ENCODE peak calls at places on chromosomes 4 and X, in ten cellular contexts. K is A549, H is NB4, G is brain microvascular endothelial cell, L is astrocyte of the spinal cord, B is type B pancreatic cell, S is choroid plexus epithelial cell, N is hepatocyte, U is astrocyte, Q is pancreas. E is an unnamed sample.

GRCh38 chr4:88320780-88321373 is 36.5 kb upstream of the PPM1K start:
- DNase-seq in K (no peak), H (peak), G (peak), L (peak), B (no peak), S (peak), N (no peak), U (peak), Q (peak), E (no peak)

GRCh38 chr4:165945991-165946390 is 73.0 kb downstream of the TLL1 start:
- DNase-seq in K (no peak), H (no peak), G (no peak), L (no peak), B (no peak), S (no peak), N (no peak), U (no peak), Q (no peak), E (no peak)

GRCh38 chr4:153595894-153596601 is 88.0 kb upstream of the TLR2 start:
- DNase-seq in K (no peak), H (no peak), G (no peak), L (no peak), B (no peak), S (no peak), N (peak), U (no peak), Q (no peak), E (no peak)

GRCh38 chr4:72744103-72744725 is 175.2 kb upstream of the ADAMTS3 start:
- DNase-seq in K (no peak), H (no peak), G (no peak), L (peak), B (no peak), S (no peak), N (no peak), U (peak), Q (no peak), E (no peak)

GRCh38 chr4:114921790-114922581 is 191.4 kb downstream of the NDST4 start:
- DNase-seq in K (no peak), H (no peak), G (peak), L (peak), B (no peak), S (peak), N (no peak), U (no peak), Q (no peak), E (no peak)

GRCh38 chr4:38138363-38138762 is 178.2 kb downstream of the PTTG2 start:
- DNase-seq in K (no peak), H (no peak), G (no peak), L (no peak), B (no peak), S (no peak), N (no peak), U (no peak), Q (no peak), E (no peak)

GRCh38 chrX:109902665-109903064 is 100.2 kb upstream of the TMEM164 start:
- DNase-seq in K (peak), H (no peak), G (peak), L (peak), B (no peak), S (peak), N (no peak), U (peak), Q (no peak), E (no peak)

GRCh38 chr4:38322709-38323108 is 341.3 kb upstream of the KLF3 start:
- DNase-seq in K (no peak), H (peak), G (peak), L (peak), B (no peak), S (peak), N (no peak), U (peak), Q (no peak), E (no peak)

GRCh38 chrX:97563531-97564133 is 679.9 kb downstream of the RPA4 start:
- DNase-seq in K (no peak), H (peak), G (peak), L (peak), B (no peak), S (peak), N (peak), U (peak), Q (no peak), E (no peak)

GRCh38 chrX:8864151-8864550 is 63.0 kb upstream of the FAM9A start:
- DNase-seq in K (no peak), H (no peak), G (no peak), L (no peak), B (no peak), S (no peak), N (no peak), U (no peak), Q (no peak), E (no peak)

GRCh38 chr4:113880240-113881028 is 99.0 kb downstream of the ARSJ start:
- DNase-seq in K (no peak), H (no peak), G (no peak), L (no peak), B (no peak), S (no peak), N (no peak), U (no peak), Q (no peak), E (no peak)

GRCh38 chr4:165505991-165506779 is 127.4 kb downstream of the CPE start:
- DNase-seq in K (no peak), H (no peak), G (no peak), L (no peak), B (no peak), S (peak), N (peak), U (peak), Q (no peak), E (no peak)

GRCh38 chrX:38080808-38081207 is 74.5 kb downstream of the SYTL5 start:
- DNase-seq in K (no peak), H (no peak), G (no peak), L (no peak), B (no peak), S (no peak), N (no peak), U (no peak), Q (no peak), E (no peak)

GRCh38 chr4:119962631-119963030 is 104.0 kb downstream of the MAD2L1 start:
- DNase-seq in K (no peak), H (no peak), G (no peak), L (no peak), B (no peak), S (no peak), N (no peak), U (no peak), Q (no peak), E (no peak)

GRCh38 chr4:172489896-172490295 is 676.7 kb downstream of the GALNTL6 start:
- DNase-seq in K (no peak), H (no peak), G (no peak), L (no peak), B (no peak), S (no peak), N (no peak), U (no peak), Q (no peak), E (no peak)

GRCh38 chr4:74670583-74670982 is 123.7 kb downstream of the BTC start:
- DNase-seq in K (no peak), H (no peak), G (no peak), L (no peak), B (no peak), S (peak), N (no peak), U (no peak), Q (no peak), E (no peak)

GRCh38 chr4:184853385-184853784 is 27.6 kb upstream of the ACSL1 start:
- DNase-seq in K (no peak), H (no peak), G (no peak), L (no peak), B (no peak), S (no peak), N (no peak), U (no peak), Q (no peak), E (no peak)

GRCh38 chr4:182653596-182653995 is 263.6 kb downstream of the DCTD start:
- DNase-seq in K (no peak), H (no peak), G (peak), L (peak), B (no peak), S (peak), N (no peak), U (peak), Q (no peak), E (no peak)

GRCh38 chr4:25982962-25983361 is 68.9 kb downstream of the SMIM20 start:
- DNase-seq in K (no peak), H (no peak), G (peak), L (no peak), B (no peak), S (peak), N (no peak), U (peak), Q (no peak), E (no peak)

GRCh38 chrX:150508461-150509367 is 59.7 kb upstream of the MTM1 start:
- DNase-seq in K (no peak), H (no peak), G (no peak), L (peak), B (no peak), S (peak), N (no peak), U (no peak), Q (peak), E (no peak)

GRCh38 chr4:129358571-129358970 is 262.6 kb downstream of the C4orf33 start:
- DNase-seq in K (no peak), H (peak), G (peak), L (peak), B (no peak), S (peak), N (no peak), U (peak), Q (no peak), E (no peak)

GRCh38 chrX:46279925-46280313 is 265.3 kb downstream of the ZNF674 start:
- DNase-seq in K (no peak), H (peak), G (no peak), L (no peak), B (no peak), S (peak), N (no peak), U (peak), Q (no peak), E (no peak)

GRCh38 chr4:89298788-89299152 is 8.8 kb downstream of the GPRIN3 start:
- DNase-seq in K (no peak), H (peak), G (peak), L (peak), B (no peak), S (peak), N (no peak), U (peak), Q (no peak), E (no peak)

DNA sequence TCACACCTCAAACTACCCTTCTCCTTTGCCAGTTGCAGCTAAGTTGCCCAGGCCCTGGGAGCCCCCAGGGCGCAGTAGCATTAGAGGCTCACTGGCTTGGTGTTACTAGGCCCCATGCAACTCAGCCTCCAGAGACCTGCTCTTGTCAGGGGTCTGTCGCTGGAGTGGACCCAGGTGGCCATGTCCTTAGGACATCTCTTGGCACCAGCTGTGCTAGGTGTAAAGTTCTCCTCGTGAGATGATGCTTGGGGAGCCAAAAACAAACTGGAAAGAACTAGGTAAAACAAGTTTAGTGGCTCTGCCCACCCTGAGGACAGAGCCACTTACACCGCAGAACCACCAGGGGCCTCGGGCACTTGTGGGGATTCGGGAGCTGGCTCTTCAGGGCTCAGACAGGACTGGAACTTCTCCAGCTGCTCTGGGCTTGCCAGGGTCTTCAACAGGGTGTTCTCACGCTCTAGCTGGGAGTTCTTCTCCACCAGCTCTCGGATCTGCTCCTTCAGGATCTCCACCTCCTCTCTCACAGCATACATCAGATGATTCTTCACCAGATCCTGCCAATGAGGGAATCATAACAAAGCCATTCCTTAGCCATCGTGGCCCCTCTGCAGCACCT is 61.3 kb downstream of the TSC22D3 start:
- DNase-seq in K (no peak), H (peak), G (no peak), L (peak), B (no peak), S (peak), N (no peak), U (no peak), Q (no peak), E (no peak)
- TF ChIP-seq CTCF in K (no peak), H (peak), G (peak), L (peak), B (no peak), S (peak), N (no peak), U (no peak), Q (no peak), E (no peak)

DNA sequence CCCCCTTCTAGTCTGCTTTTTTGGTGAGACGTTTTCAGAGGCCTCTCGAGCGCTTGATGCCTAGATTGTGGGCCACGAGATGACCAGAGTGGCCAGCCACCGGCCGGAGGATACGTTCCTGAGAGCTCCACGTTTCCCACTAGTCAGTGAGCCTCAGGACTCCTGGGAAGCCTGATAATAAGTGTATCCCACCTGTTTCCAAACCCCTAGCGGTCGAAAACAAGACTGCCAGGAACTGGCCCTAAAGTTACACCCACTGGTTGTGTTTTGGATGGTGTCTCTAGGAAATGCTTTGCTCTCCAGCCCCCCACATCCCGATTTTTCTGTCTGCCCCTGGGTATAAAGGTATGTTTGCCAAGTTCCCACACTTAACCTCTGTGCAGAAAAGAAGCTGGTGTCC is 4.6 kb upstream of the RS1 start:
- DNase-seq in K (peak), H (no peak), G (no peak), L (no peak), B (no peak), S (peak), N (peak), U (no peak), Q (no peak), E (no peak)
- TF ChIP-seq CTCF in K (no peak), H (no peak), G (peak), L (peak), B (peak), S (peak), N (peak), U (peak), Q (no peak), E (no peak)

GRCh38 chr4:2592572-2592971 is 56.1 kb downstream of the FAM193A start:
- DNase-seq in K (no peak), H (peak), G (no peak), L (no peak), B (no peak), S (no peak), N (no peak), U (no peak), Q (no peak), E (no peak)

GRCh38 chr4:2591189-2591588 is 54.7 kb downstream of the FAM193A start:
- DNase-seq in K (no peak), H (peak), G (no peak), L (no peak), B (no peak), S (peak), N (no peak), U (peak), Q (no peak), E (no peak)

GRCh38 chr4:2595436-2595835 is 59.0 kb downstream of the FAM193A start:
- DNase-seq in K (no peak), H (no peak), G (no peak), L (no peak), B (no peak), S (peak), N (no peak), U (no peak), Q (no peak), E (no peak)

GRCh38 chr4:2596153-2596552 is 59.7 kb downstream of the FAM193A start:
- DNase-seq in K (no peak), H (no peak), G (no peak), L (no peak), B (no peak), S (no peak), N (no peak), U (no peak), Q (no peak), E (no peak)

GRCh38 chr4:2593003-2593402 is 56.6 kb downstream of the FAM193A start:
- DNase-seq in K (no peak), H (no peak), G (no peak), L (no peak), B (no peak), S (no peak), N (no peak), U (no peak), Q (no peak), E (no peak)
- TF ChIP-seq CTCF in K (no peak), H (no peak), G (no peak), L (no peak), B (no peak), S (no peak), N (no peak), U (no peak), Q (no peak), E (no peak)

GRCh38 chr4:64465263-64465662 is 56.0 kb upstream of the TECRL start:
- DNase-seq in K (no peak), H (no peak), G (peak), L (no peak), B (no peak), S (peak), N (no peak), U (no peak), Q (no peak), E (no peak)
- TF ChIP-seq CTCF in K (no peak), H (no peak), G (no peak), L (no peak), B (no peak), S (no peak), N (no peak), U (no peak), Q (no peak), E (no peak)

DNA sequence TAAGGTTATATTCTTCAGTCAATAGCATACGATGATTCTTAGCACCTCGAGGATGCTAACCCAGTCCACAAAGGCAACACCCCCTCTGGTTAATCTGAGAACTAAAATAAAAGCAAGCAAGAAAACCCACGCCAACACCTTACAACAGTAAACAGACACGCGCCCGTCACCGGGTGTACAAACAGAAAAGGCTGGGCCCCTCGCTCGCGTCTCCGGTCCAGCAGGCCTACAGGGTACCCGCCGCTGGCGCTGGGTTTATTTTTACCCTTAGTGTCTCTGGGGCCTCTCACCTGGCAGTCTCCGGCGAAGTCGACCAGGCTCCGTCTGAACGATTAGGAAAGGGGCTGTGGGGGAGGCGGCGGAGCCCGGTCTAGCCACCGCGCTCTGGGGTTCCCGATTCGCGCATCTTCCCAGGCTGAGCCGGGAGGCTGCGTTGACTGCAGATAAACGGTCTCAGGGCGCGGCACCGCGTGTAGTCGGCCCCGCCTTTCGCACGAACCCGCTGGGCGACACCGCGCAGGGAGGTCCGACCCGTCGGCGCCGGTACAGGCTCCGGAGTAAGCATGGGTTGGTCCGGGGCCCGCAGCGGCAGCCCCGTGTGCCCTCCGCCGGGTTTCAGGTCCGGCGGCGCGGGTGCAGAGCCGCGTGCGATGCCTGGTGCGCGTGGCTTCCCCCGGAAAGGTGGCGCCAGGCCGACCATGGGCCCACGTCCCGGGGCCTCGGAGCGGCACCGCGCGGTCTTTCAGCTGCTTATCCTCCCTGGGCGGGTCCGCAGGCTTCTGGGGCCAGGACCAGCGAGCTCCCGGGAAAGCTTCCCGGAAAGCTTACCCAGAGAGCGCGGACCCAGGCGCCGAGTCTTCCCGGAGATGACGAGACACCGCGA is at the start of gene SLC9B2:
- DNase-seq in K (peak), H (peak), G (peak), L (peak), B (peak), S (peak), N (peak), U (peak), Q (peak), E (peak)
- TF ChIP-seq CTCF in K (no peak), H (no peak), G (no peak), L (peak), B (peak), S (peak), N (no peak), U (no peak), Q (no peak), E (no peak)

DNA sequence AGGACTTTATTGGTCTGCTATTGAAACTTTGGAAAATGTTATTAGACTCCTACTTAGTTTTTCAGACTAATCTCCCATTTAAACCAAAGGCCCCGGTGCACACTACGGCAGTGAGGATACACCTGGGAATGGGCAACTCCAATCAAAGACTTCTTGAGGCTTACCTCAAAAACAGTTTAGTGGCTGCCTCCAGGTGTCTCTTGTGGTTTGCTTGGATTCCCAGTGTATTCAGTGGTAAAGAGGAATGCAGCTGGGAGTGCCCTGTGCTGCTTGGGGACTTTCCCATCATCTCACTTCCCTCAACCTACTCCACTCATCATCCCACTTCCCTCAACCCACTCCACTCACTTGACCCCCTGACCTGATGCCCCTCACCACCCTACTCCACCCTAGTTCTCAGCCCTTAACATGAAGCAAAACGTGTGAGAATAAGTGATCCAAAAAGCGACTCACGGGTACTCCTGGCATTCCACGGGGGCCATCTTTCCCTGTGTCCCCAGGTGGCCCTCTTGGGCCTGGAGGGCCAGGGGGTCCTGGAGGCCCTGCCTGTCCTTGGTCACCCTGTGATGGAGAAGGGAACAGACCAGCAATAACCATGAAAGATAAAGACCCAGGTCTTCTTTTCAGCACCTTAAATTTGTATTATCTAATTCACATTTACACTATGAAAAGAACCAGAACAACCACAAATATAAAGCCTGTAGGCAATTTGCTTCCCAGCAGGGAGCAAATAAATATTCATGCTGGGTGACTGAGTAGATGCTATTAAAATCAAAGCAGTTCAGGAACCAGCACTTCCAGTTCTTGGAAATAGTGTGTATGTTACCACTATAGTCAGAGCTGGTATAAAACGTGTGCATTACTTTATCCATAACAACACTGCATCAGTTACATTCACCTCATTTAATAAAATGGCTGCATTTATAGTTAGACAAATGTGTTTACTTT is 177.5 kb upstream of the ETNPPL start:
- DNase-seq in K (no peak), H (no peak), G (no peak), L (no peak), B (no peak), S (no peak), N (no peak), U (peak), Q (no peak), E (no peak)
- TF ChIP-seq CTCF in K (no peak), H (no peak), G (no peak), L (no peak), B (no peak), S (no peak), N (no peak), U (no peak), Q (no peak), E (no peak)

DNA sequence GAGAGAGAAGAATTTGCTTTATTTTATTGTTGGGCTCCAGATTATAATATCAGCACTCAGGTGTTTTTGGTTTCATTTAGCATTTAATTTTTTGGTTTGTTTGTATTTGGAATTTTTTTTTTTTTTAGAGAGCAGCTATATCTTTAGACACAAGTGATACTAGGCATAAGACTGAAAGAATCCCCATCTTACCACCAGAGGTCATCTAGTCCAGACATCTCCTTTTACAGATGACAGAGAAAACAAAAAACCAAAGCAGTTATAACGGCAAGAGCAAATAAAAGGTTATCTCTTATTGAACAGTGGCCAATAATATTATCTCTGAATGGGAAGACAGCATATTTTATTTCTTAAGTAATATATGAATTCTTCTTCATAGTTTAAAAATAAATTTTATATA is 22.8 kb downstream of the USP38 start:
- DNase-seq in K (no peak), H (no peak), G (peak), L (peak), B (no peak), S (peak), N (peak), U (no peak), Q (no peak), E (no peak)
- TF ChIP-seq CTCF in K (peak), H (no peak), G (peak), L (peak), B (peak), S (no peak), N (peak), U (no peak), Q (no peak), E (no peak)